ENCODE peak calls at places on chromosomes 3 and 15, in nine cellular contexts. G is hepatocyte, T is GM12865, N is HFF-Myc, U is psoas muscle, M is mammary epithelial cell, E is AG09309, D is A549, I is dorsolateral prefrontal cortex. H is an unnamed sample.

GRCh38 chr3:65778966-65779365 is 259.8 kb downstream of the MAGI1 start:
- DNase-seq in G (no peak), T (no peak), N (no peak), U (no peak), M (no peak), E (no peak), D (no peak), I (no peak), H (no peak)

GRCh38 chr15:79923068-79923514 is 26.3 kb upstream of the MTHFS start:
- DNase-seq in G (peak), T (peak), N (no peak), U (peak), M (peak), E (no peak), D (peak), I (peak), H (no peak)

GRCh38 chr3:123347205-123347604 is 101.7 kb downstream of the ADCY5 start:
- DNase-seq in G (no peak), T (no peak), N (no peak), U (no peak), M (no peak), E (no peak), D (no peak), I (no peak), H (no peak)

GRCh38 chr3:58719684-58720083 is 53.1 kb upstream of the FAM3D start:
- DNase-seq in G (peak), T (no peak), N (no peak), U (no peak), M (no peak), E (no peak), D (no peak), I (no peak), H (no peak)

GRCh38 chr3:189988322-189988721 is 132.4 kb downstream of the P3H2 start:
- DNase-seq in G (no peak), T (no peak), N (no peak), U (no peak), M (no peak), E (no peak), D (no peak), I (no peak), H (no peak)

GRCh38 chr15:56019060-56019793 is 25.8 kb upstream of the NEDD4 start:
- DNase-seq in G (no peak), T (no peak), N (no peak), U (no peak), M (no peak), E (no peak), D (peak), I (no peak), H (no peak)

GRCh38 chr3:182389041-182389815 is 404.1 kb upstream of the ATP11B start:
- DNase-seq in G (peak), T (no peak), N (no peak), U (no peak), M (peak), E (no peak), D (no peak), I (no peak), H (no peak)

GRCh38 chr3:107024481-107025153 is 352.6 kb upstream of the CCDC54 start:
- DNase-seq in G (no peak), T (no peak), N (peak), U (peak), M (no peak), E (no peak), D (no peak), I (no peak), H (no peak)

GRCh38 chr3:40618158-40618557 is 93.4 kb downstream of the ZNF621 start:
- DNase-seq in G (no peak), T (no peak), N (no peak), U (no peak), M (no peak), E (no peak), D (no peak), I (no peak), H (no peak)

GRCh38 chr3:88150371-88150770 is 612 bp downstream of the C3orf38 start:
- DNase-seq in G (peak), T (peak), N (no peak), U (no peak), M (peak), E (no peak), D (no peak), I (no peak), H (no peak)

GRCh38 chr3:185733980-185734724 is 90.7 kb downstream of the IGF2BP2 start:
- DNase-seq in G (peak), T (peak), N (no peak), U (no peak), M (peak), E (peak), D (peak), I (no peak), H (peak)

GRCh38 chr15:93497256-93497655 is 408.2 kb upstream of the RGMA start:
- DNase-seq in G (no peak), T (no peak), N (no peak), U (no peak), M (peak), E (no peak), D (no peak), I (no peak), H (no peak)

GRCh38 chr15:29567336-29567735 is 254.9 kb downstream of the TJP1 start:
- DNase-seq in G (no peak), T (no peak), N (no peak), U (no peak), M (no peak), E (no peak), D (no peak), I (no peak), H (no peak)

GRCh38 chr3:51304230-51304629 is 80.9 kb upstream of the MANF start:
- DNase-seq in G (no peak), T (no peak), N (no peak), U (no peak), M (no peak), E (no peak), D (no peak), I (no peak), H (no peak)

GRCh38 chr15:72318408-72318942 is 1.5 kb downstream of the CELF6 start:
- DNase-seq in G (peak), T (no peak), N (no peak), U (no peak), M (no peak), E (no peak), D (peak), I (no peak), H (no peak)

GRCh38 chr15:75817151-75817935 is 25.9 kb upstream of the UBE2Q2 start:
- DNase-seq in G (no peak), T (peak), N (no peak), U (no peak), M (no peak), E (no peak), D (peak), I (no peak), H (no peak)

GRCh38 chr3:114235431-114235830 is 1.9 kb downstream of the ZNF80 start:
- DNase-seq in G (no peak), T (no peak), N (no peak), U (no peak), M (no peak), E (no peak), D (no peak), I (no peak), H (no peak)

GRCh38 chr3:38084019-38084968 is 45.3 kb downstream of the DLEC1 start:
- DNase-seq in G (peak), T (peak), N (peak), U (no peak), M (no peak), E (no peak), D (peak), I (no peak), H (no peak)

GRCh38 chr3:12869025-12869695 is 27.8 kb upstream of the RPL32 start:
- DNase-seq in G (peak), T (peak), N (no peak), U (no peak), M (no peak), E (no peak), D (no peak), I (no peak), H (no peak)
- H3K4me3 ChIP-seq in G (no peak), T (no peak), N (no peak), U (no peak), M (no peak), E (no peak), D (no peak), I (no peak), H (peak)

GRCh38 chr3:156865732-156866131 is 39.6 kb downstream of the LEKR1 start:
- DNase-seq in G (no peak), T (no peak), N (no peak), U (no peak), M (no peak), E (peak), D (no peak), I (no peak), H (no peak)
- TF ChIP-seq CTCF in G (peak), T (no peak), N (no peak), U (no peak), M (peak), E (peak), D (no peak), I (no peak), H (no peak)

GRCh38 chr15:64712353-64712752 is 63.0 kb downstream of the RBPMS2 start:
- DNase-seq in G (no peak), T (no peak), N (no peak), U (no peak), M (no peak), E (no peak), D (no peak), I (no peak), H (no peak)
- H3K4me3 ChIP-seq in G (no peak), T (no peak), N (no peak), U (no peak), M (no peak), E (no peak), D (no peak), I (no peak), H (no peak)

DNA sequence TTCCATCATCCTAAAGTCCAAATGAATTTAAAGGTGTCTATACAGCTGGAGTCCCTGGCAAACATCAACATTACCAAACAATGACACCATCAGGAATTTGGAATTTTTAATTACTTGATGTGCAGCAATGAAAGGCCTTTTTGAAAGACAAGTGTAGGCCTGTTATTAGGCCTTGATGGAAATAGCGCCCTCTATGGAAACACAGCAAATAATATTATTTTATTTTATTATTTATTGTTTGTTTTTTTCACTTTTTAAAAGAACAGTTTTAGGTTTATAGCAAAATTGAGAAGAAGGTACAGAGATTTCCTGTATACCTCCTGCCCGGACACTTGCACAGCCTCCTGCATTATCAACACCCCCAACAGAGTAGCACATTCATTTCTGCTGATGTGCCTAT is 18.1 kb upstream of the OR5AC2 start:
- DNase-seq in G (no peak), T (no peak), N (no peak), U (no peak), M (no peak), E (no peak), D (no peak), I (no peak), H (no peak)
- TF ChIP-seq CTCF in G (no peak), T (no peak), N (peak), U (no peak), M (peak), E (no peak), D (no peak), I (no peak), H (peak)

DNA sequence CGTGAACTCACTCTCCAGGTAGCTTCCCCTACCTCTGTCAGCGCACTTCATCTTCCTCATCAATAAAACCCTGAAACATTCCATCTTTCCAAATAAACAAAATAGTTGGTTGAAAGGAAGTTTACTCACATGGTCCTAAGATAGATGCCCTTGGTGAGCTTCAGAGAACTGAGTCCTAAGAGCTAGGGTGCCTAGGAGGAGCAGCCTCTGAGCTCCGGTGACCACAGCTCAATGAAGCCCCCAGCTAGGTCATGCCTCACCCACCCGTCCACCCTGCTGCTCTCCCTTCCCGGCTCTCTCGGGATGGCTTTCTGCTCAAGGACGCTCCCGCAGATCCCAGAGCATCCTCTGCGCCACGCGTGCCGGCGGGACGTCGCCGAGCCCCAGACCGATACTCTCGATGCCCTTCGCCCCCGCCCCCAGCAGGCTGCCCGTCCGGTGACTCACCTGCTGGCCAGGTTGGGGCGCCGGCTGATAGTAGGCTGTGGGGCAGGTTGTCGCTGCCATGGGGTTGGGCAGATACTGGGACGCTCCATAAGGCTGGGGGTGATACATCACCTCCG is 697 bp downstream of the VGLL3 start:
- DNase-seq in G (peak), T (no peak), N (no peak), U (peak), M (peak), E (no peak), D (peak), I (no peak), H (no peak)
- H3K4me3 ChIP-seq in G (peak), T (no peak), N (peak), U (peak), M (peak), E (peak), D (peak), I (peak), H (peak)

GRCh38 chr15:43510230-43511011 is 7.0 kb upstream of the MAP1A start:
- DNase-seq in G (peak), T (peak), N (peak), U (peak), M (peak), E (peak), D (peak), I (peak), H (peak)
- TF ChIP-seq CTCF in G (peak), T (peak), N (peak), U (peak), M (peak), E (peak), D (no peak), I (peak), H (peak)

DNA sequence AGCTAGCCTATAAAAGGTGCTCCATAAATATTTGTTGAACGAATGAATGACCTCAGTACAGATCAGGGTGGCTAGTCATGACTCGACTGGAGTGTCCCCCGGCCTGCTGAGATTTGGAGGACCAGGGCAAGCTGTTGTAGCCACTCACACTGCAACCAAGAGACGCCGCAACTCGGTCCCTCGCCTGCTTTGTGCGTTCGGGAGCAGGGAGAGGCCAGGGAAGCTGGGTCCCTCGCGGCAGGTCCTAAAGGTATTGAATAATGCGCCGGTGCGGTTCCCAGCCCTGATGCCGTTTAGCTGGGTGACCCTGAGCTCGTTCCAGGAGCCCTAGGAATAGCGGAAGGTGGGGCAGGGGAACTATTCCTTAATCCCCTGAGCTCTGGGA is 1.8 kb downstream of the IGDCC4 start:
- DNase-seq in G (no peak), T (no peak), N (no peak), U (no peak), M (no peak), E (no peak), D (no peak), I (no peak), H (no peak)
- H3K4me3 ChIP-seq in G (no peak), T (peak), N (peak), U (peak), M (no peak), E (peak), D (no peak), I (peak), H (peak)

DNA sequence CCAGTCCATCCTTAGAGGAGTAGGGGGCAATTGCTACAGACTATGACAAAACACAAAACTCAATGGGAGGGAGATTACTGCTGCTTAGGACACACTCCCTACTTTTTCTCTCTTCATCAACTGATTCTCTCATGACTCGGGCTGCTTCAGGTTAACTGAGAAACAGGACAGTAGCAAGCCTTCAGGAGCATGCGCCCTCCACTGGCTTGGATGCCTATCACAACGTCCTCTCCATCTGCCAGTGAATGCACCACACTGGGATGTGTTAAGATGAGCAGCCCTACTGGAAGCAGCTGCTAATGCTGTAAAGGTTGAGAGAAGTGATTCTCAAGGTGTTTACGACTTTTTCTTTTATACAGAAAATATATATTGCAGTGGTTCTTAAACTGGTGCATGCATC is 542.3 kb downstream of the EDEM1 start:
- DNase-seq in G (no peak), T (peak), N (no peak), U (no peak), M (no peak), E (no peak), D (peak), I (no peak), H (no peak)
- TF ChIP-seq CTCF in G (no peak), T (no peak), N (no peak), U (no peak), M (no peak), E (no peak), D (no peak), I (no peak), H (no peak)